ENCODE peak calls at places on chromosome 1, in four cellular contexts. C, F, R and P are unnamed samples.

GRCh38 chr1:67597336-67597735 is 87.7 kb upstream of the GADD45A start:
- DNase-seq in F (no peak), C (peak; percentile 54), R (no peak), P (no peak)

GRCh38 chr1:204262506-204263239 is 48.9 kb upstream of the GOLT1A start:
- DNase-seq in C (no peak), F (no peak), R (no peak), P (no peak)

GRCh38 chr1:214445201-214445600 is 106.2 kb downstream of the PTPN14 start:
- DNase-seq in R (no peak), F (no peak), C (no peak), P (no peak)

GRCh38 chr1:77424236-77424635 is 142.4 kb downstream of the AK5 start:
- DNase-seq in R (no peak), F (no peak), C (peak; percentile 73), P (no peak)

GRCh38 chr1:43274125-43274803 is 4.5 kb downstream of the TMEM125 start:
- DNase-seq in F (no peak), C (peak; percentile 50), R (peak; percentile 31), P (peak; percentile 24)

GRCh38 chr1:67987046-67987799 is 63.2 kb downstream of the DIRAS3 start:
- DNase-seq in F (no peak), C (peak; percentile 97), R (no peak), P (no peak)

GRCh38 chr1:226535626-226536025 is 12.9 kb upstream of the STUM start:
- DNase-seq in C (no peak), F (no peak), R (no peak), P (no peak)

GRCh38 chr1:3585940-3586568 is 25.3 kb downstream of the MEGF6 start:
- DNase-seq in R (no peak), C (no peak), F (no peak), P (no peak)

GRCh38 chr1:30744060-30744756 is 13.4 kb downstream of the LAPTM5 start:
- DNase-seq in C (peak; percentile 84), R (no peak), F (no peak), P (no peak)

GRCh38 chr1:9279172-9279840 is 13.4 kb upstream of the SPSB1 start:
- DNase-seq in R (no peak), C (no peak), F (no peak), P (no peak)

GRCh38 chr1:231493421-231494185 is 34.9 kb upstream of the TSNAX start:
- DNase-seq in C (peak; percentile 66), F (no peak), R (no peak), P (peak; percentile 27)